ENCODE peak calls at places on chromosomes 1 and 21, in seven cellular contexts. U is AG09319; B is SW480; C is thyroid gland; X is stimulated activated CD4-positive, alpha-beta T cell treated with anti-CD3 and anti-CD28 coated beads, Interleukin-2, amount 100 ng/mL, for 48 hours; Q is activated T-helper 1 cell treated with Interleukin-2 at 50 U/mL for 16 hours; G is NCI-H1436 treated with DMSO at 0.1 percent for 48 hours. Y is an unnamed sample.

GRCh38 chr1:224540535-224540934 is 75.6 kb upstream of the CNIH3 start:
- DNase-seq in C (no peak), G (no peak), X (no peak), U (no peak), B (no peak), Q (no peak), Y (no peak)

GRCh38 chr1:1359316-1359667 is 937 bp upstream of the MXRA8 start:
- DNase-seq in G (no peak), Q (no peak), B (no peak), X (no peak), U (peak), C (no peak), Y (peak)

GRCh38 chr1:176559474-176560390 is 96.8 kb downstream of the PAPPA2 start:
- DNase-seq in C (peak), G (no peak), B (peak), X (peak), U (peak), Q (no peak), Y (peak)

GRCh38 chr1:155487537-155487936 is 75.1 kb downstream of the ASH1L start:
- DNase-seq in B (no peak), U (no peak), G (no peak), C (no peak), X (no peak), Q (no peak), Y (no peak)

GRCh38 chr1:240912821-240913220 is 300.9 kb upstream of the GREM2 start:
- DNase-seq in G (no peak), Q (no peak), U (no peak), X (no peak), B (no peak), C (no peak), Y (no peak)

GRCh38 chr1:180271640-180272255 is 41.7 kb downstream of the LHX4 start:
- DNase-seq in U (no peak), B (no peak), X (no peak), C (no peak), Q (no peak), G (no peak), Y (no peak)

GRCh38 chr21:21097425-21097824 is 99.2 kb downstream of the NCAM2 start:
- DNase-seq in G (no peak), Q (no peak), C (no peak), X (no peak), U (no peak), B (no peak), Y (no peak)

GRCh38 chr1:68173283-68174172 is 58.8 kb downstream of the WLS start:
- DNase-seq in U (no peak), B (peak), C (peak), G (no peak), X (no peak), Q (no peak), Y (no peak)

GRCh38 chr1:55337801-55338447 is 122.8 kb upstream of the USP24 start:
- DNase-seq in G (no peak), C (no peak), B (peak), U (no peak), X (peak), Q (no peak), Y (peak)

GRCh38 chr1:231122143-231122542 is 39.7 kb upstream of the TRIM67 start:
- DNase-seq in B (no peak), C (no peak), Q (no peak), U (no peak), G (no peak), X (no peak), Y (no peak)

GRCh38 chr1:105894006-105894405 is 1162.5 kb upstream of the PRMT6 start:
- DNase-seq in G (no peak), B (no peak), C (no peak), U (no peak), Q (no peak), X (no peak), Y (no peak)

GRCh38 chr1:210347112-210347511 is 18.4 kb downstream of the HHAT start:
- DNase-seq in G (no peak), C (no peak), Q (no peak), U (no peak), X (no peak), B (no peak), Y (no peak)

GRCh38 chr1:41765109-41765655 is 153.5 kb downstream of the HIVEP3 start:
- DNase-seq in G (no peak), B (no peak), C (no peak), X (no peak), U (no peak), Q (no peak), Y (no peak)

GRCh38 chr1:101438359-101438758 is 201.5 kb downstream of the S1PR1 start:
- DNase-seq in Q (no peak), C (no peak), U (no peak), G (no peak), B (peak), X (no peak), Y (peak)

GRCh38 chr1:211183924-211184323 is 50.0 kb upstream of the KCNH1 start:
- DNase-seq in B (no peak), C (no peak), U (no peak), G (peak), Q (no peak), X (no peak), Y (no peak)

GRCh38 chr1:192732787-192733186 is 76.1 kb upstream of the RGS2 start:
- DNase-seq in B (peak), G (no peak), X (no peak), Q (no peak), U (no peak), C (no peak), Y (no peak)

GRCh38 chr1:18299441-18300338 is 181.0 kb upstream of the KLHDC7A start:
- DNase-seq in C (peak), Q (no peak), U (no peak), G (no peak), X (no peak), B (peak), Y (no peak)

GRCh38 chr1:20325844-20326323 is 35.2 kb downstream of the VWA5B1 start:
- DNase-seq in U (no peak), C (no peak), X (no peak), B (no peak), Q (no peak), G (no peak), Y (no peak)

GRCh38 chr1:30758785-30759380 is 1.3 kb upstream of the LAPTM5 start:
- DNase-seq in B (peak), C (no peak), X (no peak), G (no peak), Q (no peak), U (no peak), Y (no peak)

GRCh38 chr1:208919371-208919770 is 664.1 kb upstream of the CAMK1G start:
- DNase-seq in U (no peak), Q (no peak), C (no peak), B (no peak), G (no peak), X (no peak), Y (no peak)

GRCh38 chr1:205972491-205973168 is 29.4 kb upstream of the SLC26A9 start:
- DNase-seq in C (no peak), B (no peak), X (no peak), Q (no peak), G (no peak), U (no peak), Y (no peak)

GRCh38 chr21:26943916-26944315 is 23.0 kb downstream of the ADAMTS5 start:
- DNase-seq in G (no peak), X (no peak), B (no peak), C (no peak), U (no peak), Q (no peak), Y (no peak)

GRCh38 chr1:94416901-94417701 is 1.1 kb upstream of the ABCD3 start:
- DNase-seq in X (no peak), G (no peak), B (peak), C (peak), Q (no peak), U (peak), Y (peak)

GRCh38 chr1:18149113-18149641 is 41.6 kb downstream of the IGSF21 start:
- DNase-seq in G (no peak), U (no peak), Q (no peak), B (no peak), X (no peak), C (peak), Y (no peak)

GRCh38 chr1:74673351-74674111 is at the start of gene ERICH3:
- DNase-seq in Q (no peak), G (no peak), C (peak), X (no peak), U (no peak), B (no peak), Y (peak)

GRCh38 chr1:234774971-234775370 is 165.0 kb upstream of the IRF2BP2 start:
- DNase-seq in X (no peak), B (no peak), C (no peak), U (no peak), G (no peak), Q (no peak), Y (no peak)

GRCh38 chr1:97461782-97462181 is 459.1 kb downstream of the DPYD start:
- DNase-seq in Q (no peak), B (no peak), X (no peak), G (no peak), U (no peak), C (no peak), Y (no peak)

GRCh38 chr1:202105571-202106339 is 17.0 kb upstream of the GPR37L1 start:
- DNase-seq in Q (no peak), B (peak), U (no peak), X (no peak), C (peak), G (peak), Y (no peak)

Y was measured in AG08396.